ENCODE peak calls at places on chromosomes 13 and 19, in eight cellular contexts. One of them, this sample, is unnamed.
A peak's percentile ranks its signal among the peaks of the same experiment; 100 is the strongest.

GRCh38 chr13:28568286-28568685 is 73.4 kb upstream of the FLT1 start:
- DNase-seq in colonic mucosa: peak; percentile 37
- DNase-seq in cardiac muscle cell: peak; percentile 55
- DNase-seq in MCF 10A: no peak
- DNase-seq in retinal pigment epithelial cell: no peak
- DNase-seq in cardiac fibroblast: peak; percentile 41
- DNase-seq in fibroblast of lung: peak; percentile 43
- DNase-seq in thoracic aorta: no peak
- DNase-seq in this sample: peak; percentile 36

GRCh38 chr19:47644743-47645499 is 36.0 kb downstream of the BICRA start:
- DNase-seq in cardiac fibroblast: no peak
- DNase-seq in retinal pigment epithelial cell: no peak
- DNase-seq in cardiac muscle cell: no peak
- DNase-seq in MCF 10A: no peak
- DNase-seq in thoracic aorta: no peak
- DNase-seq in fibroblast of lung: no peak
- DNase-seq in colonic mucosa: no peak
- DNase-seq in this sample: no peak

GRCh38 chr19:1365306-1365963 is 18.3 kb upstream of the NDUFS7 start:
- DNase-seq in fibroblast of lung: no peak
- DNase-seq in cardiac muscle cell: no peak
- DNase-seq in thoracic aorta: no peak
- DNase-seq in retinal pigment epithelial cell: no peak
- DNase-seq in MCF 10A: no peak
- DNase-seq in cardiac fibroblast: no peak
- DNase-seq in colonic mucosa: no peak
- DNase-seq in this sample: no peak

GRCh38 chr19:5046339-5047039 is 77.6 kb downstream of the KDM4B start:
- DNase-seq in cardiac fibroblast: peak; percentile 66
- DNase-seq in fibroblast of lung: no peak
- DNase-seq in cardiac muscle cell: no peak
- DNase-seq in thoracic aorta: no peak
- DNase-seq in MCF 10A: peak; percentile 32
- DNase-seq in retinal pigment epithelial cell: no peak
- DNase-seq in colonic mucosa: peak; percentile 80
- DNase-seq in this sample: peak; percentile 74

GRCh38 chr19:18304194-18304495 is 18.7 kb downstream of the LSM4 start:
- DNase-seq in MCF 10A: no peak
- DNase-seq in cardiac fibroblast: no peak
- DNase-seq in thoracic aorta: no peak
- DNase-seq in cardiac muscle cell: no peak
- DNase-seq in fibroblast of lung: no peak
- DNase-seq in colonic mucosa: no peak
- DNase-seq in retinal pigment epithelial cell: no peak
- DNase-seq in this sample: no peak

GRCh38 chr13:44128522-44128921 is 245.1 kb upstream of the SERP2 start:
- DNase-seq in cardiac fibroblast: peak; percentile 5
- DNase-seq in fibroblast of lung: peak; percentile 40
- DNase-seq in MCF 10A: peak; percentile 26
- DNase-seq in colonic mucosa: no peak
- DNase-seq in retinal pigment epithelial cell: no peak
- DNase-seq in cardiac muscle cell: peak; percentile 6
- DNase-seq in thoracic aorta: no peak
- DNase-seq in this sample: no peak

GRCh38 chr19:18832331-18833140 is 777 bp downstream of the UPF1 start:
- DNase-seq in fibroblast of lung: peak; percentile 12
- DNase-seq in cardiac fibroblast: peak; percentile 25
- DNase-seq in retinal pigment epithelial cell: no peak
- DNase-seq in thoracic aorta: no peak
- DNase-seq in MCF 10A: peak; percentile 44
- DNase-seq in colonic mucosa: peak; percentile 40
- DNase-seq in cardiac muscle cell: no peak
- DNase-seq in this sample: peak; percentile 42

GRCh38 chr13:20583803-20584293 is 16.9 kb downstream of the IFT88 start:
- DNase-seq in colonic mucosa: no peak
- DNase-seq in fibroblast of lung: no peak
- DNase-seq in thoracic aorta: no peak
- DNase-seq in cardiac fibroblast: no peak
- DNase-seq in retinal pigment epithelial cell: no peak
- DNase-seq in MCF 10A: no peak
- DNase-seq in cardiac muscle cell: no peak
- DNase-seq in this sample: no peak

GRCh38 chr19:16516923-16517610 is 20.9 kb downstream of the C19orf44 start:
- DNase-seq in thoracic aorta: no peak
- DNase-seq in cardiac fibroblast: no peak
- DNase-seq in retinal pigment epithelial cell: no peak
- DNase-seq in colonic mucosa: no peak
- DNase-seq in fibroblast of lung: no peak
- DNase-seq in cardiac muscle cell: no peak
- DNase-seq in MCF 10A: no peak
- DNase-seq in this sample: no peak

GRCh38 chr13:98975822-98976261 is 2.0 kb downstream of the DOCK9 start:
- DNase-seq in MCF 10A: no peak
- DNase-seq in retinal pigment epithelial cell: no peak
- DNase-seq in cardiac muscle cell: peak; percentile 21
- DNase-seq in cardiac fibroblast: peak; percentile 41
- DNase-seq in colonic mucosa: no peak
- DNase-seq in thoracic aorta: no peak
- DNase-seq in fibroblast of lung: no peak
- DNase-seq in this sample: no peak

GRCh38 chr19:40365613-40366401 is 17.3 kb downstream of the PLD3 start:
- DNase-seq in cardiac muscle cell: peak; percentile 82
- DNase-seq in MCF 10A: no peak
- DNase-seq in thoracic aorta: no peak
- DNase-seq in colonic mucosa: peak; percentile 47
- DNase-seq in cardiac fibroblast: peak; percentile 42
- DNase-seq in retinal pigment epithelial cell: no peak
- DNase-seq in fibroblast of lung: peak; percentile 75
- DNase-seq in this sample: peak; percentile 50

GRCh38 chr19:43315851-43316250 is 37.6 kb upstream of the CD177 start:
- DNase-seq in thoracic aorta: no peak
- DNase-seq in cardiac muscle cell: no peak
- DNase-seq in cardiac fibroblast: no peak
- DNase-seq in colonic mucosa: no peak
- DNase-seq in MCF 10A: no peak
- DNase-seq in fibroblast of lung: no peak
- DNase-seq in retinal pigment epithelial cell: no peak
- DNase-seq in this sample: no peak

GRCh38 chr13:108121406-108121805 is 93.9 kb downstream of the LIG4 start:
- DNase-seq in cardiac muscle cell: no peak
- DNase-seq in fibroblast of lung: no peak
- DNase-seq in MCF 10A: no peak
- DNase-seq in thoracic aorta: no peak
- DNase-seq in cardiac fibroblast: no peak
- DNase-seq in colonic mucosa: no peak
- DNase-seq in retinal pigment epithelial cell: no peak
- DNase-seq in this sample: no peak

GRCh38 chr19:2719232-2719735 is 1.9 kb downstream of the DIRAS1 start:
- DNase-seq in thoracic aorta: no peak
- DNase-seq in fibroblast of lung: no peak
- DNase-seq in colonic mucosa: no peak
- DNase-seq in cardiac fibroblast: no peak
- DNase-seq in cardiac muscle cell: no peak
- DNase-seq in retinal pigment epithelial cell: no peak
- DNase-seq in MCF 10A: no peak
- DNase-seq in this sample: no peak

GRCh38 chr13:30577381-30577780 is 40.3 kb upstream of the USPL1 start:
- DNase-seq in fibroblast of lung: peak; percentile 83
- DNase-seq in MCF 10A: peak; percentile 90
- DNase-seq in retinal pigment epithelial cell: peak; percentile 26
- DNase-seq in cardiac muscle cell: peak; percentile 84
- DNase-seq in cardiac fibroblast: peak; percentile 93
- DNase-seq in thoracic aorta: no peak
- DNase-seq in colonic mucosa: no peak
- DNase-seq in this sample: peak; percentile 18

GRCh38 chr19:40718774-40719391 is 2.0 kb downstream of the ITPKC start:
- DNase-seq in fibroblast of lung: peak; percentile 64
- DNase-seq in MCF 10A: peak; percentile 92
- DNase-seq in cardiac muscle cell: peak; percentile 49
- DNase-seq in colonic mucosa: peak; percentile 97
- DNase-seq in retinal pigment epithelial cell: no peak
- DNase-seq in thoracic aorta: no peak
- DNase-seq in cardiac fibroblast: peak; percentile 53
- DNase-seq in this sample: peak; percentile 93

GRCh38 chr13:103388839-103389238 is 322.6 kb upstream of the SLC10A2 start:
- DNase-seq in fibroblast of lung: no peak
- DNase-seq in cardiac fibroblast: no peak
- DNase-seq in colonic mucosa: no peak
- DNase-seq in thoracic aorta: no peak
- DNase-seq in MCF 10A: no peak
- DNase-seq in cardiac muscle cell: no peak
- DNase-seq in retinal pigment epithelial cell: no peak
- DNase-seq in this sample: no peak

GRCh38 chr19:8592231-8593009 is 15.2 kb upstream of the MYO1F start:
- DNase-seq in colonic mucosa: peak; percentile 88
- DNase-seq in thoracic aorta: peak; percentile 98
- DNase-seq in fibroblast of lung: peak; percentile 92
- DNase-seq in cardiac muscle cell: peak; percentile 99
- DNase-seq in MCF 10A: no peak
- DNase-seq in cardiac fibroblast: peak; percentile 97
- DNase-seq in retinal pigment epithelial cell: no peak
- DNase-seq in this sample: peak; percentile 90

GRCh38 chr19:9934132-9934950 is 2.0 kb downstream of the OLFM2 start:
- DNase-seq in thoracic aorta: no peak
- DNase-seq in MCF 10A: peak; percentile 83
- DNase-seq in retinal pigment epithelial cell: no peak
- DNase-seq in colonic mucosa: peak; percentile 81
- DNase-seq in fibroblast of lung: peak; percentile 66
- DNase-seq in cardiac fibroblast: peak; percentile 82
- DNase-seq in cardiac muscle cell: peak; percentile 77
- DNase-seq in this sample: peak; percentile 74

GRCh38 chr19:4815426-4816387 is 15.8 kb downstream of the TICAM1 start:
- DNase-seq in thoracic aorta: peak; percentile 83
- DNase-seq in fibroblast of lung: peak; percentile 93
- DNase-seq in cardiac fibroblast: peak; percentile 94
- DNase-seq in retinal pigment epithelial cell: peak; percentile 76
- DNase-seq in colonic mucosa: peak; percentile 94
- DNase-seq in cardiac muscle cell: peak; percentile 95
- DNase-seq in MCF 10A: peak; percentile 95
- DNase-seq in this sample: peak; percentile 91

GRCh38 chr19:40266111-40266510 is 19.0 kb downstream of the AKT2 start:
- DNase-seq in fibroblast of lung: no peak
- DNase-seq in cardiac fibroblast: no peak
- DNase-seq in colonic mucosa: no peak
- DNase-seq in retinal pigment epithelial cell: no peak
- DNase-seq in MCF 10A: no peak
- DNase-seq in cardiac muscle cell: no peak
- DNase-seq in thoracic aorta: no peak
- DNase-seq in this sample: no peak

DNA sequence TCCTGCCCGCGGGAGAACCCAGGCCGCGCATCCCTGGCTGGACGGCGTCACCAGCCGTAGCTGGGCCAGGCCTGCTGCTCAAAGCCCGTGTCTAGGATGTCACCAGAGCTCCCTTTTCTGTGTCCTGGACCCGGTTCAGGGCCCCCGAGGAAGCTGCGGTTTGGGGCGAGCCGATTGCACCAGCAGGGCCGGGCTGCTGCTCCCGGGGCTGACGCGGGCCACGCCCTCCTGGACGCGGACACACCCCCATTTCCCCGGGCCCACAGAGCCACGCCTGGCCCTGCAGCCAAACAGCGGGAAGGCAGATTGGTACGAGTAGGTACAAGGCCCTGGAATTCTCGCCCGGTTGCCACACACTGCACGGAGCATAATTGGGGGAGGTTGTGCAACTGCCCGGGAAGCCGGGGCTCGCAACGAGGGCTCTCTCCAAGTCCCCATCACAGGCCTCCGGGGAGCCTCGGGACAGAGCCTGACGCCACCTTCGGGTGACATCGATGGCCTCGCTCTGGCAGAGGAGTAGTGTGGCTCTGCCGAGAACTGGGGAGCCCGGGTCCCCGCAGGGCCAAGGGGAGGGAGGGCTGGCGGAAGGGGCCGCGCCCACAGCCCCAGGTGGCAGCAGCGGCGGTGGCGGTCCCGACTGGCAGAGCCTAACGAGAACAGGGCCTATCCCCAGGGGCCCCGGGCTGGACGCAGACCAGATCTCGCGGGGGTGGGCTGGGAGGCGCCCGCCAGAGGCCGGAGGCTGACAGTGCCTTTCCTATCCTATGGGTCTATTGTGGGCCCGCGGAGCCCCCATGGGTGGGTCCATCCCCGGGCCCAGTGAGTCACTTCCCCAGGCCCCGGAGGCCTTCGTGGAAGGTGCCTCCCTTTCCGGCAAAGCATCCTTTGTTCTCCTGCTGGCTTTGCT is 23.5 kb downstream of the KCTD15 start:
- DNase-seq in colonic mucosa: peak; percentile 87
- DNase-seq in retinal pigment epithelial cell: peak; percentile 62
- DNase-seq in cardiac fibroblast: peak; percentile 68
- DNase-seq in MCF 10A: peak; percentile 99
- DNase-seq in thoracic aorta: no peak
- DNase-seq in cardiac muscle cell: peak; percentile 91
- DNase-seq in fibroblast of lung: peak; percentile 76
- DNase-seq in this sample: peak; percentile 82
- TF ChIP-seq CTCF in colonic mucosa: no peak
- TF ChIP-seq CTCF in retinal pigment epithelial cell: no peak
- TF ChIP-seq CTCF in cardiac fibroblast: no peak
- TF ChIP-seq CTCF in MCF 10A: no peak
- TF ChIP-seq CTCF in thoracic aorta: no peak
- TF ChIP-seq CTCF in cardiac muscle cell: no peak
- TF ChIP-seq CTCF in fibroblast of lung: no peak
- TF ChIP-seq CTCF in this sample: peak; percentile 29

GRCh38 chr19:11288349-11288748 is 7.6 kb upstream of the TSPAN16 start:
- DNase-seq in fibroblast of lung: peak; percentile 45
- DNase-seq in MCF 10A: peak; percentile 35
- DNase-seq in cardiac muscle cell: peak; percentile 42
- DNase-seq in cardiac fibroblast: peak; percentile 57
- DNase-seq in retinal pigment epithelial cell: no peak
- DNase-seq in thoracic aorta: no peak
- DNase-seq in colonic mucosa: no peak
- DNase-seq in this sample: no peak
- TF ChIP-seq CTCF in fibroblast of lung: peak; percentile 72
- TF ChIP-seq CTCF in MCF 10A: peak; percentile 33
- TF ChIP-seq CTCF in cardiac muscle cell: peak; percentile 59
- TF ChIP-seq CTCF in cardiac fibroblast: peak; percentile 66
- TF ChIP-seq CTCF in retinal pigment epithelial cell: peak; percentile 71
- TF ChIP-seq CTCF in thoracic aorta: peak; percentile 37
- TF ChIP-seq CTCF in colonic mucosa: peak; percentile 37
- TF ChIP-seq CTCF in this sample: peak; percentile 24

DNA sequence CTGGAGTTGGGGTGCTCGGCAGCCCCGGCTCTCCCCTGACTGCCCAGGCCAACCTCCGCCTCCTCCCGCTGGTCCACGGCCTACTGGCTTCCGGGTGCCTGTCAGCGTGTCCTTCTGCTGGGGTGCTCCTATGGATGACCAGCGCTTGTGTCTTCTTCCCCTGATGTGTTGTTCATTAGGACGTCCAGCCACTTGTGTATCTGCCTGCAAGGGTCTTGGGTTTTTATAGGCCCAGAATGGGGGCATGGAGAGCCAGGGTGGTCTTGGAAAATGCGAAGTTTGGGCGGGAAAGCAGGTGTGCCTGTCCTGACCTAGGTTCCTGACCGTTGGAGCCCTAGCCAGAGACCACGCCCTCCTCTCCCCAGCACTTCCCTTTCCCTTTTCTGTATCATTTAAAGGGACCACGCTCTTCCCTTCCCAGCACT is 139.8 kb downstream of the SLITRK5 start:
- DNase-seq in retinal pigment epithelial cell: no peak
- DNase-seq in colonic mucosa: peak; percentile 16
- DNase-seq in thoracic aorta: no peak
- DNase-seq in fibroblast of lung: no peak
- DNase-seq in cardiac fibroblast: no peak
- DNase-seq in cardiac muscle cell: no peak
- DNase-seq in MCF 10A: no peak
- DNase-seq in this sample: no peak
- TF ChIP-seq CTCF in retinal pigment epithelial cell: no peak
- TF ChIP-seq CTCF in colonic mucosa: no peak
- TF ChIP-seq CTCF in thoracic aorta: no peak
- TF ChIP-seq CTCF in fibroblast of lung: no peak
- TF ChIP-seq CTCF in cardiac fibroblast: no peak
- TF ChIP-seq CTCF in cardiac muscle cell: no peak
- TF ChIP-seq CTCF in MCF 10A: no peak
- TF ChIP-seq CTCF in this sample: no peak

GRCh38 chr19:50710094-50710493 is 9.5 kb downstream of the SHANK1 start:
- DNase-seq in MCF 10A: no peak
- DNase-seq in retinal pigment epithelial cell: no peak
- DNase-seq in cardiac fibroblast: no peak
- DNase-seq in fibroblast of lung: no peak
- DNase-seq in colonic mucosa: no peak
- DNase-seq in cardiac muscle cell: peak; percentile 14
- DNase-seq in thoracic aorta: no peak
- DNase-seq in this sample: no peak
- TF ChIP-seq CTCF in MCF 10A: no peak
- TF ChIP-seq CTCF in retinal pigment epithelial cell: no peak
- TF ChIP-seq CTCF in cardiac fibroblast: no peak
- TF ChIP-seq CTCF in fibroblast of lung: peak; percentile 9
- TF ChIP-seq CTCF in colonic mucosa: no peak
- TF ChIP-seq CTCF in cardiac muscle cell: peak; percentile 19
- TF ChIP-seq CTCF in thoracic aorta: no peak
- TF ChIP-seq CTCF in this sample: no peak